ENCODE peak calls at places on chromosomes 13 and 19, in six cellular contexts. One of them, this sample, is unnamed. For H3K36me3, the result is how much of the 10 kb centered on the place peaks cover.

GRCh38 chr13:44136693-44137268 is 236.8 kb upstream of the SERP2 start:
- DNase-seq in thoracic aorta: no peak
- DNase-seq in PC-3: peak
- DNase-seq in adrenal gland: no peak
- DNase-seq in ascending aorta: no peak
- DNase-seq in heart right ventricle: no peak
- DNase-seq in this sample: no peak

GRCh38 chr19:37982655-37983054 is 75.6 kb downstream of the SIPA1L3 start:
- DNase-seq in adrenal gland: no peak
- DNase-seq in thoracic aorta: no peak
- DNase-seq in ascending aorta: no peak
- DNase-seq in heart right ventricle: no peak
- DNase-seq in PC-3: no peak
- DNase-seq in this sample: no peak

GRCh38 chr19:3075605-3076431 is 13.5 kb upstream of the TLE5 start:
- DNase-seq in ascending aorta: no peak
- DNase-seq in adrenal gland: peak
- DNase-seq in heart right ventricle: peak
- DNase-seq in PC-3: peak
- DNase-seq in thoracic aorta: no peak
- DNase-seq in this sample: no peak

GRCh38 chr13:99312493-99312883 is 5.3 kb upstream of the GPR183 start:
- DNase-seq in PC-3: no peak
- DNase-seq in adrenal gland: peak
- DNase-seq in heart right ventricle: peak
- DNase-seq in ascending aorta: peak
- DNase-seq in thoracic aorta: no peak
- DNase-seq in this sample: peak

GRCh38 chr19:46000497-46001246 is 5.4 kb downstream of the CCDC61 start:
- DNase-seq in thoracic aorta: no peak
- DNase-seq in PC-3: no peak
- DNase-seq in adrenal gland: peak
- DNase-seq in heart right ventricle: peak
- DNase-seq in ascending aorta: no peak
- DNase-seq in this sample: no peak

GRCh38 chr13:28607187-28607955 is 51.6 kb upstream of the POMP start:
- DNase-seq in adrenal gland: no peak
- DNase-seq in ascending aorta: no peak
- DNase-seq in thoracic aorta: no peak
- DNase-seq in heart right ventricle: no peak
- DNase-seq in PC-3: no peak
- DNase-seq in this sample: no peak

GRCh38 chr19:48780684-48781391 is 25.5 kb downstream of the FGF21 start:
- DNase-seq in thoracic aorta: no peak
- DNase-seq in PC-3: no peak
- DNase-seq in adrenal gland: peak
- DNase-seq in ascending aorta: no peak
- DNase-seq in heart right ventricle: no peak
- DNase-seq in this sample: no peak

GRCh38 chr19:47765522-47766358 is 12.8 kb upstream of the SELENOW start:
- DNase-seq in thoracic aorta: no peak
- DNase-seq in ascending aorta: no peak
- DNase-seq in heart right ventricle: peak
- DNase-seq in PC-3: peak
- DNase-seq in adrenal gland: peak
- DNase-seq in this sample: no peak

GRCh38 chr13:94548382-94549240 is 47.3 kb downstream of the TGDS start:
- DNase-seq in ascending aorta: no peak
- DNase-seq in heart right ventricle: peak
- DNase-seq in PC-3: peak
- DNase-seq in thoracic aorta: peak
- DNase-seq in adrenal gland: peak
- DNase-seq in this sample: no peak

GRCh38 chr13:77390391-77390790 is 63.5 kb upstream of the MYCBP2 start:
- DNase-seq in PC-3: no peak
- DNase-seq in heart right ventricle: no peak
- DNase-seq in adrenal gland: no peak
- DNase-seq in ascending aorta: peak
- DNase-seq in thoracic aorta: no peak
- DNase-seq in this sample: no peak

GRCh38 chr19:31356587-31357314 is 7.5 kb upstream of the TSHZ3 start:
- DNase-seq in heart right ventricle: peak
- DNase-seq in ascending aorta: no peak
- DNase-seq in thoracic aorta: no peak
- DNase-seq in PC-3: no peak
- DNase-seq in adrenal gland: peak
- DNase-seq in this sample: no peak
- TF ChIP-seq CTCF in heart right ventricle: peak
- TF ChIP-seq CTCF in ascending aorta: peak
- TF ChIP-seq CTCF in thoracic aorta: peak
- TF ChIP-seq CTCF in PC-3: no peak
- TF ChIP-seq CTCF in adrenal gland: peak
- TF ChIP-seq CTCF in this sample: no peak

GRCh38 chr19:10874019-10874418 is 2.7 kb downstream of the CARM1 start:
- DNase-seq in adrenal gland: no peak
- DNase-seq in heart right ventricle: no peak
- DNase-seq in thoracic aorta: no peak
- DNase-seq in PC-3: peak
- DNase-seq in ascending aorta: no peak
- DNase-seq in this sample: no peak

GRCh38 chr19:10876459-10877240 is 5.3 kb downstream of the CARM1 start:
- DNase-seq in heart right ventricle: peak
- DNase-seq in PC-3: no peak
- DNase-seq in thoracic aorta: peak
- DNase-seq in ascending aorta: peak
- DNase-seq in adrenal gland: peak
- DNase-seq in this sample: no peak

GRCh38 chr19:10882108-10882457 is 10.7 kb downstream of the CARM1 start:
- DNase-seq in PC-3: no peak
- DNase-seq in heart right ventricle: peak
- DNase-seq in ascending aorta: no peak
- DNase-seq in adrenal gland: no peak
- DNase-seq in thoracic aorta: no peak
- DNase-seq in this sample: no peak

GRCh38 chr19:10881403-10882107 is 10.2 kb downstream of the CARM1 start:
- DNase-seq in adrenal gland: no peak
- DNase-seq in heart right ventricle: no peak
- DNase-seq in ascending aorta: no peak
- DNase-seq in PC-3: no peak
- DNase-seq in thoracic aorta: no peak
- DNase-seq in this sample: no peak

GRCh38 chr19:10878253-10878652 is 6.9 kb downstream of the CARM1 start:
- DNase-seq in PC-3: no peak
- DNase-seq in thoracic aorta: no peak
- DNase-seq in ascending aorta: no peak
- DNase-seq in adrenal gland: no peak
- DNase-seq in heart right ventricle: no peak
- DNase-seq in this sample: no peak
- H3K4me3 ChIP-seq in PC-3: no peak
- H3K4me3 ChIP-seq in thoracic aorta: no peak
- H3K4me3 ChIP-seq in ascending aorta: no peak
- H3K4me3 ChIP-seq in adrenal gland: no peak
- H3K4me3 ChIP-seq in heart right ventricle: no peak
- H3K4me3 ChIP-seq in this sample: no peak

GRCh38 chr13:110152351-110152750 is 154.6 kb downstream of the COL4A1 start:
- DNase-seq in adrenal gland: no peak
- DNase-seq in thoracic aorta: no peak
- DNase-seq in PC-3: no peak
- DNase-seq in heart right ventricle: no peak
- DNase-seq in ascending aorta: peak
- DNase-seq in this sample: no peak

GRCh38 chr13:110150384-110151091 is 156.4 kb downstream of the COL4A1 start:
- DNase-seq in ascending aorta: peak
- DNase-seq in PC-3: peak
- DNase-seq in heart right ventricle: no peak
- DNase-seq in thoracic aorta: no peak
- DNase-seq in adrenal gland: no peak
- DNase-seq in this sample: peak

GRCh38 chr13:110154370-110155031 is 152.5 kb downstream of the COL4A1 start:
- DNase-seq in thoracic aorta: no peak
- DNase-seq in PC-3: no peak
- DNase-seq in adrenal gland: no peak
- DNase-seq in ascending aorta: peak
- DNase-seq in heart right ventricle: no peak
- DNase-seq in this sample: no peak

GRCh38 chr13:110149036-110149435 is 157.9 kb downstream of the COL4A1 start:
- DNase-seq in adrenal gland: no peak
- DNase-seq in heart right ventricle: no peak
- DNase-seq in ascending aorta: peak
- DNase-seq in PC-3: no peak
- DNase-seq in thoracic aorta: no peak
- DNase-seq in this sample: no peak
- H3K36me3 ChIP-seq in adrenal gland: under half
- H3K36me3 ChIP-seq in heart right ventricle: under half
- H3K36me3 ChIP-seq in ascending aorta: half or more
- H3K36me3 ChIP-seq in PC-3: under half
- H3K36me3 ChIP-seq in thoracic aorta: half or more
- H3K36me3 ChIP-seq in this sample: under half

DNA sequence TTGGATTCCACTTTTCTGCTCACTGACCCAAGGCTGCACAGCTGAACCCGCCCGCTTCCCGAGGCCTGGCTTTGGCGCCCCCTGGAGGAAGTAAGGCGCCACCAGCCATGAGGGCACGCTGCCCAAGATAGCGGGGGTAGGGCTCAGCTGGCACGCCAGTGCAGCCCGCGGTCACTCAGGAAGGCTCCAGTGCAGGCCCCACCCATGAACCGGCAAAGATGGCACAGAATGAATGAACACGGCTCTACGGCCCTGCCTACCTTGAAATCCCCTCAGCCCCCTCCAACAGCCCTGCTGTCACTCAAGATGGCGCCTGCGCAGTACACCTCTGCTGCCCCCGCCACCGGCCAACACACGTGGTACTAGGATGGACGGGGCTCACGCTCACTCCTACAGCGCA is 3.0 kb downstream of the PEG3 start:
- DNase-seq in PC-3: peak
- DNase-seq in adrenal gland: peak
- DNase-seq in thoracic aorta: peak
- DNase-seq in heart right ventricle: peak
- DNase-seq in ascending aorta: peak
- DNase-seq in this sample: no peak
- TF ChIP-seq CTCF in PC-3: peak
- TF ChIP-seq CTCF in adrenal gland: peak
- TF ChIP-seq CTCF in thoracic aorta: peak
- TF ChIP-seq CTCF in heart right ventricle: peak
- TF ChIP-seq CTCF in ascending aorta: peak
- TF ChIP-seq CTCF in this sample: no peak

GRCh38 chr19:23070353-23070781 is 46.5 kb upstream of the ZNF730 start:
- DNase-seq in adrenal gland: peak
- DNase-seq in heart right ventricle: peak
- DNase-seq in PC-3: no peak
- DNase-seq in ascending aorta: peak
- DNase-seq in thoracic aorta: no peak
- DNase-seq in this sample: no peak

GRCh38 chr19:23071087-23071511 is 45.7 kb upstream of the ZNF730 start:
- DNase-seq in ascending aorta: peak
- DNase-seq in heart right ventricle: peak
- DNase-seq in PC-3: no peak
- DNase-seq in adrenal gland: peak
- DNase-seq in thoracic aorta: no peak
- DNase-seq in this sample: no peak

DNA sequence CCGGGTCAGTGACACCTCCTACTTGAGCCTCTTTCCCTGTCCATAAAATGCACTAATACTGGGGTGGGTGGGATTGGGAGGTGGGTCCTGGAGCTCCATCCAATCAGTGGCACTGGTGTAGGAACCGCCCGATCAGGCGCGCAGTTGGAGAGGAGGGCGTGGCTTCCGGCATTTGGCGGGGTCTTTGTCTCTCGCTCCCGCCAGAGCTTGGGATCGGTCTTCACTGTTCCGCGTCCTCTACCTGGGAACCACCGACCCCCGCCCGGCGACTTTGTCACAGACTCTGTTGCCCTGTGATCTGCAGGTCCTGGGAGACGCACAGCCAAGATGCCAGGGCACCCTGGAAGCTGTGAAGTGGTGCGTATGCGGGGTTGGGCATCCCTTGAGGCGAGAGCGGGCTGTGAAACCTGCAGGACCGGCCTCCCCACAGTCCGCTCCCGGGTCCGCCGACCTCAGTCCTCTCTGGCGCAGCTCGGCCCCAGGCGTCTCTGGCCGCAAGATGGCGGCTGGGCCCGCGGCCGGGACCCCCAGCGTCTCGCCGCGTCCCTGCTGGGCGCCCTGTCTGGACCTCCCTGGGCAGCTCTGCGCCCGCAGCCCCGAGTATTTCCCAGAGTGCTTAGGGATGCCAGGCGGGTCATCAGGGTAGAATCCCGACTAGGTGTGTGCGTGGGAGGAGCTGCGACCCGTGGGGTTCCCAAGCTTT is 41.6 kb upstream of the ZNF730 start:
- DNase-seq in ascending aorta: peak
- DNase-seq in PC-3: peak
- DNase-seq in adrenal gland: peak
- DNase-seq in heart right ventricle: peak
- DNase-seq in thoracic aorta: no peak
- DNase-seq in this sample: no peak
- H3K4me3 ChIP-seq in ascending aorta: peak
- H3K4me3 ChIP-seq in PC-3: peak
- H3K4me3 ChIP-seq in adrenal gland: peak
- H3K4me3 ChIP-seq in heart right ventricle: peak
- H3K4me3 ChIP-seq in thoracic aorta: peak
- H3K4me3 ChIP-seq in this sample: peak